ENCODE peak calls at places on chromosomes 13 and 19, in seven cellular contexts. K is cardiac muscle cell; H is mesenchymal stem cell; D is CD8-positive, alpha-beta memory T cell; X is left ventricle myocardium inferior; J is psoas muscle; Y is HAP-1. B is an unnamed sample.

GRCh38 chr13:95620498-95621140 is 23.9 kb downstream of the DZIP1 start:
- DNase-seq in J (no peak), H (no peak), D (no peak), X (no peak), Y (no peak), K (no peak), B (no peak)

GRCh38 chr13:28313579-28313978 is 175.2 kb downstream of the PAN3 start:
- DNase-seq in Y (peak; percentile 41), X (no peak), K (peak; percentile 68), H (peak; percentile 36), D (no peak), J (no peak), B (peak; percentile 22)

GRCh38 chr13:104043184-104043583 is 977.0 kb upstream of the SLC10A2 start:
- DNase-seq in J (no peak), H (peak; percentile 60), D (no peak), Y (no peak), K (no peak), X (no peak), B (no peak)

GRCh38 chr13:106114981-106115554 is 420.4 kb downstream of the EFNB2 start:
- DNase-seq in H (no peak), Y (no peak), J (no peak), X (no peak), D (no peak), K (no peak), B (no peak)

GRCh38 chr19:13817615-13818371 is 22.6 kb downstream of the ZSWIM4 start:
- DNase-seq in J (no peak), H (peak; percentile 61), X (no peak), D (peak; percentile 39), Y (no peak), K (no peak), B (no peak)

GRCh38 chr13:100526299-100527030 is 62.1 kb downstream of the GGACT start:
- DNase-seq in D (no peak), Y (no peak), X (no peak), H (no peak), K (no peak), J (no peak), B (no peak)

GRCh38 chr13:90455861-90456260 is 891.6 kb upstream of the MIR17HG start:
- DNase-seq in Y (no peak), J (no peak), K (peak; percentile 15), H (no peak), D (no peak), X (no peak), B (no peak)

GRCh38 chr19:52987221-52987620 is 24.5 kb upstream of the ZNF816 start:
- DNase-seq in D (no peak), K (no peak), J (no peak), Y (no peak), H (no peak), X (no peak), B (no peak)

GRCh38 chr19:32555786-32556185 is 25.2 kb upstream of the PDCD5 start:
- DNase-seq in Y (no peak), D (no peak), J (no peak), K (no peak), H (no peak), X (no peak), B (no peak)

GRCh38 chr13:33323766-33324525 is 38.4 kb upstream of the STARD13 start:
- DNase-seq in Y (no peak), J (no peak), K (peak; percentile 46), X (no peak), H (no peak), D (no peak), B (no peak)

GRCh38 chr19:15397236-15397635 is 17.6 kb upstream of the AKAP8 start:
- DNase-seq in J (no peak), X (no peak), Y (no peak), H (no peak), D (no peak), K (no peak), B (no peak)
- H3K4me1 ChIP-seq in J (peaks cover 28% of the 10 kb centered on the region), X (peaks cover 44% of the 10 kb centered on the region), Y (no peaks in the 10 kb centered on the region), H (peaks cover 3% of the 10 kb centered on the region), D (no peaks in the 10 kb centered on the region), K (peaks cover 5% of the 10 kb centered on the region), B (peaks cover 4% of the 10 kb centered on the region)

GRCh38 chr19:39406656-39407393 is at the start of gene ZFP36:
- DNase-seq in Y (peak; percentile 88), K (peak; percentile 90), H (peak; percentile 97), D (peak; percentile 86), X (peak; percentile 91), J (peak; percentile 59), B (peak; percentile 84)
- H3K4me1 ChIP-seq in Y (peaks cover 41% of the 10 kb centered on the region), K (peaks cover 27% of the 10 kb centered on the region), H (peaks cover 48% of the 10 kb centered on the region), D (peaks cover 60% of the 10 kb centered on the region), X (peaks cover 91% of the 10 kb centered on the region), J (peaks cover 33% of the 10 kb centered on the region), B (peaks cover 26% of the 10 kb centered on the region)

DNA sequence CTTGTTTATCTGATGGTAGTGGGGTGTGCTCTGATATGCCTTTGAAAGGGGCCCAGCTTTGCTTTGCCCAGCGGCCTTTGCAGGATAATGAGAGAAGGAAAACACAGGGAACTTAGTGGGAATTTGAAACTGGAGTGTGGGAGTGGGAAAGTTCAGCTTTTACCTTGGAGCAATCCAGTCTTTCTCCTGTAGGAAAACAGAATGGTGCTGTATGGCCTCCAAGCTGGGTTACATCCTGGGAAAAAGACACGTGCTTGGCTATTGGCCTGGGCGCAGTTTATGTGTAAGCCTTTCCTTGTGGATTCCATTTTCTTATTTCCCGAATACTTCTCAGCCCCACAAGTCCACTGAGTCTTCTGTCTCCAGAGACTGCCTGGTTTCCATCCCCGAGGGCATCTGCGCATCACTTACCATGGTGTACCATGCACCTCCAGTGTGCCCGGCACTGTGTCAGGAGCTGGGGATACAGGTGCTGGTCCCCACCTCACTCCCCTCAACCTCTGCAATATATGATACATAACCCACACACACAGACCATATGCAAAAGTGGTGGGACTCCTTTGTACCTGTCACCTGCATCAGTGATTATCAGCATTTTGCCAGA is 31.5 kb downstream of the ACTN4 start:
- DNase-seq in Y (no peak), H (no peak), X (no peak), D (no peak), K (no peak), J (no peak), B (no peak)
- H3K4me1 ChIP-seq in Y (peaks cover 8% of the 10 kb centered on the region), H (peaks cover 57% of the 10 kb centered on the region), X (peaks cover 100% of the 10 kb centered on the region), D (peaks cover 94% of the 10 kb centered on the region), K (peaks cover 39% of the 10 kb centered on the region), J (peaks cover 95% of the 10 kb centered on the region), B (peaks cover 7% of the 10 kb centered on the region)

GRCh38 chr19:5571777-5572176 is 4.0 kb upstream of the TINCR start:
- DNase-seq in K (no peak), D (no peak), Y (no peak), H (no peak), X (no peak), J (no peak), B (no peak)
- H3K4me1 ChIP-seq in K (no peaks in the 10 kb centered on the region), D (no peaks in the 10 kb centered on the region), Y (peaks cover 5% of the 10 kb centered on the region), H (peaks cover 8% of the 10 kb centered on the region), X (no peaks in the 10 kb centered on the region), J (no peaks in the 10 kb centered on the region), B (no peaks in the 10 kb centered on the region)

GRCh38 chr19:38697641-38698071 is 46.6 kb downstream of the CAPN12 start:
- DNase-seq in X (no peak), J (no peak), Y (no peak), H (no peak), D (no peak), K (no peak), B (no peak)

GRCh38 chr19:38696733-38697055 is 47.6 kb downstream of the CAPN12 start:
- DNase-seq in X (no peak), J (no peak), K (no peak), D (no peak), Y (no peak), H (no peak), B (no peak)

GRCh38 chr19:38697197-38697596 is 47.1 kb downstream of the CAPN12 start:
- DNase-seq in H (no peak), J (no peak), X (no peak), K (no peak), Y (no peak), D (no peak), B (no peak)

GRCh38 chr19:38695319-38695683 is 47.9 kb downstream of the ACTN4 start:
- DNase-seq in Y (no peak), H (no peak), K (no peak), X (no peak), D (no peak), J (no peak), B (no peak)

GRCh38 chr19:38695832-38696732 is 48.2 kb downstream of the CAPN12 start:
- DNase-seq in J (no peak), H (no peak), Y (no peak), K (no peak), X (no peak), D (no peak), B (no peak)
- H3K4me1 ChIP-seq in J (peaks cover 72% of the 10 kb centered on the region), H (peaks cover 68% of the 10 kb centered on the region), Y (peaks cover 13% of the 10 kb centered on the region), K (peaks cover 27% of the 10 kb centered on the region), X (peaks cover 100% of the 10 kb centered on the region), D (peaks cover 49% of the 10 kb centered on the region), B (peaks cover 14% of the 10 kb centered on the region)

GRCh38 chr13:44389856-44390255 is 16.2 kb downstream of the SERP2 start:
- DNase-seq in Y (no peak), H (no peak), D (no peak), J (no peak), X (no peak), K (no peak), B (no peak)

GRCh38 chr13:44386932-44387556 is 13.4 kb downstream of the SERP2 start:
- DNase-seq in J (no peak), H (no peak), X (no peak), Y (no peak), K (peak; percentile 27), D (no peak), B (no peak)

GRCh38 chr13:44385847-44386246 is 12.2 kb downstream of the SERP2 start:
- DNase-seq in X (no peak), K (no peak), H (no peak), J (no peak), Y (no peak), D (no peak), B (no peak)

GRCh38 chr13:44388427-44388826 is 14.8 kb downstream of the SERP2 start:
- DNase-seq in Y (peak; percentile 38), J (no peak), H (no peak), X (peak; percentile 32), D (no peak), K (no peak), B (peak; percentile 81)

GRCh38 chr13:44389003-44389666 is 15.5 kb downstream of the SERP2 start:
- DNase-seq in X (no peak), H (no peak), J (no peak), Y (no peak), D (no peak), K (no peak), B (no peak)
- H3K4me1 ChIP-seq in X (peaks cover 41% of the 10 kb centered on the region), H (peaks cover 2% of the 10 kb centered on the region), J (no peaks in the 10 kb centered on the region), Y (peaks cover 9% of the 10 kb centered on the region), D (no peaks in the 10 kb centered on the region), K (peaks cover 60% of the 10 kb centered on the region), B (peaks cover 9% of the 10 kb centered on the region)

GRCh38 chr13:27120811-27121210 is 50.8 kb downstream of the USP12 start:
- DNase-seq in K (peak; percentile 21), D (no peak), X (no peak), H (no peak), J (no peak), Y (no peak), B (no peak)
- H3K4me1 ChIP-seq in K (peaks cover 7% of the 10 kb centered on the region), D (peaks cover 8% of the 10 kb centered on the region), X (peaks cover 60% of the 10 kb centered on the region), H (peaks cover 5% of the 10 kb centered on the region), J (peaks cover 41% of the 10 kb centered on the region), Y (no peaks in the 10 kb centered on the region), B (no peaks in the 10 kb centered on the region)

GRCh38 chr13:76225815-76226489 is 589.8 kb downstream of the LMO7 start:
- DNase-seq in Y (no peak), K (peak; percentile 35), D (no peak), H (peak; percentile 92), J (peak; percentile 35), X (peak; percentile 33), B (no peak)
- H3K4me1 ChIP-seq in Y (no peaks in the 10 kb centered on the region), K (peaks cover 7% of the 10 kb centered on the region), D (no peaks in the 10 kb centered on the region), H (peaks cover 4% of the 10 kb centered on the region), J (peaks cover 12% of the 10 kb centered on the region), X (peaks cover 18% of the 10 kb centered on the region), B (no peaks in the 10 kb centered on the region)